ENCODE peak calls at places on chromosome 17, in nine cellular contexts. N is ovary, D is cardiac muscle cell, K is body of pancreas, Y is IMR-90, B is neural progenitor cell, X is stomach, A is pancreas, H is suprapubic skin. R is an unnamed sample.

GRCh38 chr17:50151041-50151936 is 812 bp upstream of the PPP1R9B start:
- DNase-seq in D (peak; percentile 95), N (peak; percentile 86), B (peak; percentile 97), X (peak; percentile 91), A (peak; percentile 92), H (peak; percentile 94), Y (peak; percentile 89), K (peak; percentile 90), R (peak; percentile 97)

GRCh38 chr17:11948791-11949190 is 48.5 kb downstream of the ZNF18 start:
- DNase-seq in A (no peak), B (no peak), H (no peak), X (no peak), K (peak; percentile 58), N (peak; percentile 58), Y (peak; percentile 86), D (peak; percentile 89), R (peak; percentile 94)

GRCh38 chr17:44827863-44828262 is 2.2 kb downstream of the GJC1 start:
- DNase-seq in X (no peak), N (no peak), K (no peak), B (no peak), A (no peak), D (no peak), H (no peak), Y (no peak), R (no peak)

GRCh38 chr17:18987862-18988545 is 16.6 kb downstream of the FAM83G start:
- DNase-seq in B (no peak), A (no peak), X (peak; percentile 86), K (no peak), H (no peak), Y (no peak), N (no peak), D (no peak), R (no peak)

GRCh38 chr17:27289856-27290255 is 4.1 kb upstream of the WSB1 start:
- DNase-seq in D (no peak), Y (no peak), B (no peak), N (no peak), X (no peak), H (no peak), K (no peak), A (no peak), R (no peak)

GRCh38 chr17:27565874-27566672 is 64.9 kb upstream of the LGALS9 start:
- DNase-seq in X (no peak), K (no peak), H (no peak), D (no peak), Y (peak; percentile 84), B (no peak), A (no peak), N (no peak), R (no peak)

GRCh38 chr17:29784661-29785060 is 145.4 kb downstream of the SSH2 start:
- DNase-seq in H (no peak), N (no peak), B (no peak), A (no peak), D (peak; percentile 53), Y (peak; percentile 50), K (no peak), X (no peak), R (no peak)

GRCh38 chr17:35183332-35183731 is 10.9 kb downstream of the SLC35G3 start:
- DNase-seq in H (no peak), D (no peak), A (no peak), K (no peak), X (no peak), N (no peak), Y (no peak), B (no peak), R (no peak)

GRCh38 chr17:77409282-77410161 is 268.8 kb downstream of the SEC14L1 start:
- DNase-seq in H (no peak), N (peak; percentile 71), A (no peak), K (no peak), Y (peak; percentile 58), X (peak; percentile 77), D (peak; percentile 70), B (peak; percentile 78), R (no peak)

GRCh38 chr17:59378621-59379194 is 47.3 kb downstream of the YPEL2 start:
- DNase-seq in B (no peak), Y (peak; percentile 82), X (no peak), D (peak; percentile 83), N (no peak), K (no peak), A (no peak), H (no peak), R (no peak)

GRCh38 chr17:57372156-57372555 is 115.8 kb downstream of the MSI2 start:
- DNase-seq in D (peak; percentile 60), Y (peak; percentile 66), B (no peak), A (no peak), H (no peak), K (no peak), N (no peak), X (no peak), R (peak; percentile 95)

GRCh38 chr17:58277726-58278595 is 2.8 kb downstream of the MPO start:
- DNase-seq in X (no peak), Y (no peak), H (no peak), D (no peak), A (peak; percentile 48), N (no peak), B (no peak), K (no peak), R (no peak)

GRCh38 chr17:78828470-78829185 is 12.0 kb downstream of the USP36 start:
- DNase-seq in D (peak; percentile 53), B (peak; percentile 24), K (no peak), N (no peak), Y (peak; percentile 78), A (no peak), X (no peak), H (no peak), R (peak; percentile 53)

GRCh38 chr17:6668219-6668618 is 16.7 kb downstream of the C17orf100 start:
- DNase-seq in B (no peak), N (no peak), Y (no peak), A (no peak), X (no peak), K (no peak), D (no peak), H (peak; percentile 34), R (no peak)

GRCh38 chr17:29683481-29683880 is 60.8 kb upstream of the CORO6 start:
- DNase-seq in A (no peak), N (no peak), H (no peak), X (no peak), B (peak; percentile 31), D (no peak), Y (no peak), K (no peak), R (no peak)

GRCh38 chr17:57215317-57215716 is 41.0 kb upstream of the MSI2 start:
- DNase-seq in B (no peak), N (no peak), D (peak; percentile 4), A (no peak), X (peak; percentile 30), H (no peak), K (peak; percentile 14), Y (no peak), R (peak; percentile 84)

GRCh38 chr17:77840156-77840555 is 118.3 kb upstream of the TNRC6C start:
- DNase-seq in X (no peak), D (peak; percentile 76), H (peak; percentile 30), N (no peak), Y (peak; percentile 39), A (peak; percentile 62), K (peak; percentile 27), B (no peak), R (no peak)

DNA sequence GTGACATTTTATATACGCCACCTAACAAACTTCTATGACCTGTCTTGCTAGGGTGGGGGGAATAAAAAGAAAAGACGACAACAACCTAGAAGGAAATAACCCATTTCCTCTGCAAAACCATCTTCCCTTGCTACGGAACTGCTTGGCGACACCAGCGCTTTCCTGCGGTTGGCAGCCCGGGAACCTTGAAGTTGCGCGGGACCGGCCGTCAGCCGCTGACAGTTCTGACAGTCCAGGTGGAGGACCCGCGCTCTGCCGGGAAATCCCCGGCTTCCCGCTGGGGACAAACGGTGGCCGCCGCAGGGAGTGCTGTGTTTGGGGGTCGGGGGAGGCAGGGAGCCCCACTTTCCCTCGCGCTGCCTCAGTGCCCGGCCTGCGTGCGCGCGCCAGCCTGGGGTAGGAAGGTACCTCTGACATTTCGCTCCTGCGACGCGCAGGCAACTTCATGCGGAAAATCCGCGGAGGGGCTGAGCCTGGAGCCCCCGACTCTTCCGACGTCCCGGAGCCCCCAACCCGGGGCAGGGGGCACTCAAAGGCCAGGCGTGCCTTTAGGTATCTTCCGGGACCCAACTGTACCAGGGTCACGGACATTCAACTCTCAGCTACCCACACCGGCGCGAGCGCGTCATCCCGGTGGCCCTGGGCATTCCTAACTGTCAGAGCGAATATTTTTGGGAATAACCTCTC is 516 bp downstream of the SLC16A6 start:
- DNase-seq in X (peak; percentile 31), B (peak; percentile 58), K (no peak), Y (no peak), N (peak; percentile 20), D (no peak), A (peak; percentile 66), H (no peak), R (peak; percentile 54)
- H3K4me1 ChIP-seq in X (peaks cover 40% of the 10 kb centered on the region), B (peaks cover 33% of the 10 kb centered on the region), K (peaks cover 23% of the 10 kb centered on the region), Y (peaks cover 3% of the 10 kb centered on the region), N (peaks cover 5% of the 10 kb centered on the region), D (no peaks in the 10 kb centered on the region), A (peaks cover 5% of the 10 kb centered on the region), H (peaks cover 46% of the 10 kb centered on the region), R (peaks cover 33% of the 10 kb centered on the region)

DNA sequence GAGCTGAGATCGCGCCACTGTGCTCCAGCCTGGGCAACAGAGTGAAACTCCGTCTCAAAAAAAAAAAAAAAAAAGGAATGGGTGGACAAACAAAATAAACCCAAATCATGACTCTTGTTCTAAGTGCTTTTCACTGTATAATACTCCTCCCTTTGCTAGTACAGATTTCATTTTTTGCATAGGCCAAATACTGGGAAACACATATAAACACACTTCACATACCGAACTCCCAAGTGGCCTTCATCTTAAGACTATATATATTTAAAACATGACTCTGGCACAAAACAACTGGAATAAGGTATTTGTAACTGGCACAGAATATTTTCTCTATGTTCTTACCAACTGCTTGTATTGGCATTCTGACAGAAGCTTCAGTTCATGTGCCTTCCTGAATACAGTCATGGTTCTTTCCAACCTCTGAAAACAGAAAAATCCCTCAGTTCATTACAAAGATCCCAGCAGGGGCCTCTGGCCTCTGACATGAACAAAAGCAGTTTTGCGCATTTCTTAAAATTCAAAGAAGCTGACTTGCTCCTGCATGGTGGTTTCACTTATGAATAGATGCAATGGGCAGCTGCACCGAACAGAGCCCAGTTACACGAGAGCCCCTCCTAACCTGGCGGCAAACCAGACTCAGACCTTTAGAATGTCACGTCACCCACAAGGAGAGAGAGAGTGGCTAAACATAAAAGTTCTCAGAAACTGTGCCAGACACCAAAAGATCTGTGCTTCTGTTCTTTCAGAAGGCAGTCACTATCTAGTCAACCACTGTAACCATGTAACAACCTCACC is 19.1 kb upstream of the COPRS start:
- DNase-seq in N (no peak), B (no peak), K (no peak), H (no peak), A (no peak), X (no peak), Y (peak; percentile 49), D (no peak), R (no peak)
- H3K4me1 ChIP-seq in N (no peaks in the 10 kb centered on the region), B (no peaks in the 10 kb centered on the region), K (no peaks in the 10 kb centered on the region), H (no peaks in the 10 kb centered on the region), A (no peaks in the 10 kb centered on the region), X (no peaks in the 10 kb centered on the region), Y (no peaks in the 10 kb centered on the region), D (no peaks in the 10 kb centered on the region), R (no peaks in the 10 kb centered on the region)

GRCh38 chr17:17921192-17922082 is 50.8 kb downstream of the TOM1L2 start:
- DNase-seq in B (peak; percentile 77), D (peak; percentile 95), H (no peak), K (no peak), N (no peak), A (no peak), X (no peak), Y (peak; percentile 90), R (peak; percentile 98)
- H3K4me1 ChIP-seq in B (peaks cover 28% of the 10 kb centered on the region), D (peaks cover 29% of the 10 kb centered on the region), H (peaks cover 54% of the 10 kb centered on the region), K (peaks cover 43% of the 10 kb centered on the region), N (peaks cover 11% of the 10 kb centered on the region), A (peaks cover 9% of the 10 kb centered on the region), X (peaks cover 52% of the 10 kb centered on the region), Y (peaks cover 27% of the 10 kb centered on the region), R (peaks cover 48% of the 10 kb centered on the region)

GRCh38 chr17:75843577-75844529 is at the start of gene UNC13D:
- DNase-seq in X (peak; percentile 58), A (no peak), B (no peak), N (no peak), K (peak; percentile 51), H (no peak), D (no peak), Y (no peak), R (peak; percentile 70)
- H3K4me1 ChIP-seq in X (peaks cover 70% of the 10 kb centered on the region), A (peaks cover 41% of the 10 kb centered on the region), B (no peaks in the 10 kb centered on the region), N (no peaks in the 10 kb centered on the region), K (peaks cover 53% of the 10 kb centered on the region), H (peaks cover 45% of the 10 kb centered on the region), D (peaks cover 23% of the 10 kb centered on the region), Y (peaks cover 6% of the 10 kb centered on the region), R (peaks cover 39% of the 10 kb centered on the region)